ENCODE peak calls at places on chromosomes 5 and 9, in seven cellular contexts. B, E, F, V, D, R and Z are unnamed samples.

GRCh38 chr9:135075234-135076142 is 12.0 kb upstream of the OLFM1 start:
- DNase-seq in F (no peak), B (no peak), R (no peak), E (no peak), V (no peak), D (peak; percentile 80), Z (peak; percentile 94)

GRCh38 chr5:135254183-135254582 is 144.8 kb downstream of the MACROH2A1 start:
- DNase-seq in B (no peak), F (no peak), V (no peak), R (no peak), E (no peak), D (no peak), Z (no peak)

GRCh38 chr5:154395407-154396106 is 50.2 kb upstream of the SAP30L start:
- DNase-seq in V (no peak), E (no peak), D (no peak), R (no peak), F (no peak), B (no peak), Z (no peak)

GRCh38 chr9:93118863-93119702 is 15.0 kb downstream of the NINJ1 start:
- DNase-seq in B (no peak), R (no peak), D (peak; percentile 23), E (no peak), F (no peak), V (no peak), Z (no peak)

GRCh38 chr5:116046261-116046660 is 14.0 kb downstream of the ARL14EPL start:
- DNase-seq in R (no peak), B (no peak), E (no peak), V (no peak), F (no peak), D (no peak), Z (no peak)

GRCh38 chr9:125986966-125987365 is 239.8 kb downstream of the PBX3 start:
- DNase-seq in V (no peak), E (no peak), D (no peak), B (no peak), F (no peak), R (no peak), Z (no peak)

GRCh38 chr5:133818031-133818431 is 150.4 kb downstream of the C5orf15 start:
- DNase-seq in V (no peak), R (no peak), F (no peak), E (peak; percentile 5), D (peak; percentile 61), B (no peak), Z (no peak)

GRCh38 chr5:61614606-61615005 is 282.5 kb downstream of the ZSWIM6 start:
- DNase-seq in E (no peak), R (no peak), F (no peak), V (no peak), B (no peak), D (no peak), Z (no peak)

GRCh38 chr5:174667526-174667925 is 56.9 kb upstream of the MSX2 start:
- DNase-seq in E (no peak), R (no peak), V (no peak), F (no peak), B (no peak), D (no peak), Z (no peak)

GRCh38 chr9:38393128-38393809 is 767 bp downstream of the ALDH1B1 start:
- DNase-seq in R (no peak), D (no peak), V (peak; percentile 11), E (no peak), F (no peak), B (no peak), Z (no peak)